ENCODE peak calls at places on chromosomes 12 and 14, in seven cellular contexts. G, M, Y, F, V, J and S are unnamed samples.

GRCh38 chr12:19757317-19757877 is 318.1 kb downstream of the AEBP2 start:
- DNase-seq in G (peak; percentile 73), M (no peak), Y (peak; percentile 44), F (peak; percentile 49), V (peak; percentile 64), J (no peak), S (no peak)

GRCh38 chr14:61444215-61444768 is 122.9 kb downstream of the PRKCH start:
- DNase-seq in G (no peak), M (peak; percentile 81), Y (peak; percentile 84), F (no peak), V (no peak), J (no peak), S (no peak)

GRCh38 chr12:8870591-8870990 is 43.7 kb upstream of the PHC1 start:
- DNase-seq in G (no peak), M (no peak), Y (no peak), F (no peak), V (no peak), J (no peak), S (no peak)

GRCh38 chr14:86858591-86858990 is 1134.4 kb downstream of the GALC start:
- DNase-seq in G (no peak), M (no peak), Y (no peak), F (no peak), V (no peak), J (no peak), S (no peak)

GRCh38 chr12:49389092-49389703 is 21.9 kb downstream of the SPATS2 start:
- DNase-seq in G (no peak), M (peak; percentile 90), Y (no peak), F (no peak), V (no peak), J (peak; percentile 66), S (peak; percentile 82)

GRCh38 chr12:114450511-114451300 is 44.8 kb upstream of the TBX5 start:
- DNase-seq in G (no peak), M (no peak), Y (no peak), F (no peak), V (no peak), J (no peak), S (no peak)

GRCh38 chr12:40063424-40063823 is 42.5 kb downstream of the SLC2A13 start:
- DNase-seq in G (peak; percentile 14), M (no peak), Y (no peak), F (no peak), V (no peak), J (no peak), S (no peak)

GRCh38 chr14:61177279-61178225 is 103.6 kb downstream of the TMEM30B start:
- DNase-seq in G (no peak), M (no peak), Y (no peak), F (peak; percentile 49), V (peak; percentile 31), J (no peak), S (peak; percentile 24)

GRCh38 chr12:103589517-103589916 is 2.4 kb downstream of the STAB2 start:
- DNase-seq in G (no peak), M (no peak), Y (peak; percentile 26), F (no peak), V (no peak), J (no peak), S (no peak)

GRCh38 chr12:62190921-62191746 is 69.1 kb upstream of the USP15 start:
- DNase-seq in G (no peak), M (peak; percentile 83), Y (no peak), F (no peak), V (peak; percentile 23), J (no peak), S (peak; percentile 49)

GRCh38 chr14:101201535-101202125 is 298.1 kb upstream of the RTL1 start:
- DNase-seq in G (no peak), M (peak; percentile 32), Y (no peak), F (no peak), V (no peak), J (no peak), S (no peak)

GRCh38 chr14:55846852-55847471 is 267.0 kb downstream of the KTN1 start:
- DNase-seq in G (peak; percentile 49), M (no peak), Y (peak; percentile 10), F (peak; percentile 55), V (peak; percentile 50), J (peak; percentile 77), S (no peak)

GRCh38 chr12:91441996-91442395 is 259.4 kb upstream of the DCN start:
- DNase-seq in G (no peak), M (no peak), Y (no peak), F (no peak), V (no peak), J (no peak), S (no peak)

GRCh38 chr14:96762650-96763049 is 34.5 kb upstream of the VRK1 start:
- DNase-seq in G (peak; percentile 76), M (no peak), Y (peak; percentile 65), F (peak; percentile 78), V (peak; percentile 58), J (no peak), S (no peak)

GRCh38 chr14:96204151-96205058 is at the start of gene BDKRB2:
- DNase-seq in G (peak; percentile 63), M (peak; percentile 74), Y (peak; percentile 12), F (peak; percentile 71), V (peak; percentile 92), J (peak; percentile 87), S (peak; percentile 84)

GRCh38 chr14:68507544-68508081 is 285.3 kb downstream of the ZFP36L1 start:
- DNase-seq in G (no peak), M (no peak), Y (no peak), F (no peak), V (no peak), J (peak; percentile 49), S (no peak)

DNA sequence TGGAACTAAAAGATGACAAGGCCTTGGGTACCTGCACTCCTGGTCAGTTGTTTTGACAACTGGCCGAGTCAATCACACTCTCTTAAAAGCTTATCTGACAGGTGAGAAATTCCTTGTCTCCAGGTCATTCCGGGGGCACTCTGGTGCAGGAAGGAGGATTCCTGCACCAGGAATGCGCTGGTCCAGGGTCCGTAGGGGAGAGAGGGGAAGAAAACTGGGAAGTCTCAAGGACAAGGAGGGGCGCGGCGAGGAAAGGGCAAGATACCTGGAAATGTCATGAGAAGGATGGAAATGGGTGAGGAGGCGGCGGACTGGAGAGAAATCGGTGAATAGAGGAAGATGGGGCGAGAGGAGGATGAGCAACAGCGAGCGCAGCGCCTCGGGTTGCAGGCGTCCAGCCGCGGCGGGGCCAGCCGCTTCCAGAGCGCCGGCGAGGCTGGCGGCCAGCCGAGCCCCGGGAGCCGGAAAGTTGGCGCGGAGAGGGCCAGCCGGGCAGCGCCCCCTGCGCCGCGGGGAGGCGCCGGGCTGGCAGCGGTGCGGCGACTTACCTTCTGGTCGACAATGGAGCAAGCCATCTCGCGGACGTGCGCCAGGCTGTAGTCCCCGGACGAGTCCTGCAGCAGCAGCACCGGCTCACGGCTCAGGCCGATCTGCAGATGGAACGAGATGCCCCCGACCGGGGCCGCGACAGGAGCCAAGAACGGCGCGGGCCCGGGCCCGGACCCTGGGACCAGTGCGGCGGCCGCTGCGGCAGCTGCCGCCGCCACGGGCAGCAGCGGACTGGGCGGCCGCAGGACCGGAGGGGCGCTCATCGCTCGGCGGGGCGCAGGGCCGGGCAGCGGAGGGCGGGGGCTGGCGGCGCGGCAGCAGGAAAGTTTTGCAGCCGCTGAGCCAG is 699 bp downstream of the PRKD1 start:
- DNase-seq in G (peak; percentile 55), M (peak; percentile 80), Y (no peak), F (peak; percentile 53), V (peak; percentile 43), J (peak; percentile 69), S (peak; percentile 54)
- TF ChIP-seq CTCF in G (no peak), M (no peak), Y (no peak), F (no peak), V (peak; percentile 23), J (peak; percentile 7), S (no peak)

DNA sequence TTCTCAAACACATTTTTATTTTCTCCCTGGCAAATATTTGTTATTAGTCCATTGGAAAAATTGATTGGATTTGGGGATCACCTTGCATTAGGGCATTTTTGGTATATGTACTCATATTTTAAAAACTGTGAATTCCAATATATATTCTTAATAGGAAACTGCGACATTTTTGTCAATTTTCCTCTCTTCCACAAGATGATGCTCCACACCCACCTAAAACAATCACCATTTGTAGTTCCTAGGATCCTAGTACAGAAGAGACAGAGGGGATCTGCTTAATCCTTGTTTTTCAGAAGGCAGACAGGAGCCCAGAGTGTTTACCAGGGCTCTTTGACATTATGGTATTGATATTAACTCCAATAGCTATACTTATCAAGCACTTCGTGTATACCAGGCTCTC is 22.8 kb upstream of the OASL start:
- DNase-seq in G (peak; percentile 42), M (no peak), Y (no peak), F (peak; percentile 45), V (peak; percentile 13), J (no peak), S (no peak)
- TF ChIP-seq CTCF in G (peak; percentile 30), M (peak; percentile 9), Y (peak; percentile 15), F (peak; percentile 57), V (peak; percentile 43), J (no peak), S (no peak)

DNA sequence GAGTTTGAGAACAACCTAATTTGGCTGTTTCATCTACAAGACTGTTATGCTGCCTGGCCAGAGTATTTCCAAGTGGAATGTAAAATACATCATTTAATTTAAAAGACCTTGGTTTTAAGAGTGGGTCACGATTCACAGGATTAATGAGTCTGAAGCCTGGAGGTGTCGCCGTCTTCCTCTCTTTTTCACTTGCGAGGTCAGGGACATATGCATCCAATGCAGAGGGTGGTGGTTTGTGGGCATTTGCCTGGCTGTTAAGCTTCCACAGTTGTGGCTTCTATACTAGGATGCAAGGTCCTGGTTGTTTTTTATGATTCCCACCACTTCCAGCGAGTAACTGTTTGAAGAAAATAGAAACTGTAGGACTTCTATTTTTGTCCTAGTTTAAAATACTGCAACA is 22.8 kb upstream of the RASSF3 start:
- DNase-seq in G (no peak), M (no peak), Y (no peak), F (no peak), V (no peak), J (no peak), S (no peak)
- TF ChIP-seq CTCF in G (no peak), M (no peak), Y (no peak), F (no peak), V (no peak), J (no peak), S (no peak)

GRCh38 chr14:85190251-85190650 is 339.7 kb upstream of the FLRT2 start:
- DNase-seq in G (no peak), M (no peak), Y (no peak), F (no peak), V (no peak), J (no peak), S (no peak)
- TF ChIP-seq CTCF in G (no peak), M (no peak), Y (no peak), F (no peak), V (no peak), J (no peak), S (no peak)

DNA sequence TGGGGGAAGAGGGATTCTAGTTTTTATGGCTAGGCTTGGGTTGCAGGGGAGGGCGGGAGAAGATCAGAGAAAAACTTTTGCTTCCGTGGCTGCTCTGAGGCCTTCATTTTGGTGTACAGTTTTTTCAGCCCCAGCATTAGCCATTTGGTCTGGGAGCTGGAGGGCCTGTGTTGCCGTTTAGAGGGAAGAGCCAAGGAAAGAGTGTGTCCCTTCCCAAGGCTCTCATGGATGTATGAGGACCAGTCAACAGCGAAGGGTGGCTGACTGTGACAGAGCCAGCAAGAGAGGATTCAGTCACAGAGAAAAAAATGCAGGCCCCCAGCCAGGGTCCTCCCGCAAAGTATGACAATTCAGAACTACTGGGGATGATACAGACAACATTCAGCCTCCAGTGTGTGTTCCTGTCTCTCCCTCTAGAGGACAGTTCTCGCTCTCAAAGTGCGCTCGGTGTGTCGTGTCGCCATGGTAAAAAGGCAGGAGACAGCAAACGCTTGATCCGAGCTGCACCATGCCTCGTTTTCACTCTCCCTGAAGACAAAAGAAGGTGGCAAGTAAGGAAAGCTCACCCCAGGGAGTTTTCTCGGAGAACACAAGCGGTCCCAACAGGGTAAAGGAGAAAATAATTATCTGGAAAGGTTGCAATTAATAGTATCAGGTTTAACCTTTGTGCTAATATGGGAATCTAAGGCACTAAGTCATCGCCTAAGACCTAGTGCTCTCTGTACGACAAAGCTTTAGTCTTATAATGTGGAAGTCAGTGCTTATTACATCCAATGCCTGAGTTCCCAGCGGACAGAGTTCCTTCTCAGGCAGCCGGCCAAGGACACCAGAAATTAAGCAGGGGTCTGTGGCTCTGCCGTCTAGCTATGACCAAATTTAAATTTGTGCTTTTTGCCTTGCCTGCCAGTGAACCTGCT is 157.3 kb upstream of the PLXNC1 start:
- DNase-seq in G (peak; percentile 58), M (no peak), Y (no peak), F (no peak), V (peak; percentile 52), J (no peak), S (peak; percentile 58)
- TF ChIP-seq CTCF in G (peak; percentile 58), M (peak; percentile 37), Y (no peak), F (no peak), V (peak; percentile 42), J (no peak), S (no peak)